ENCODE peak calls at places on chromosomes 6 and 20, in eight cellular contexts. A, C, K, T, J, U, W and B are unnamed samples.

GRCh38 chr6:75292522-75292921 is 7.9 kb upstream of the TMEM30A start:
- DNase-seq in A (no peak), C (no peak), K (no peak), T (no peak), J (no peak), U (no peak), W (no peak), B (no peak)

GRCh38 chr6:124995131-124995530 is 32.9 kb downstream of the RNF217 start:
- DNase-seq in A (no peak), C (no peak), K (no peak), T (no peak), J (no peak), U (no peak), W (no peak), B (no peak)

GRCh38 chr6:154852700-154853099 is 119.5 kb downstream of the SCAF8 start:
- DNase-seq in A (no peak), C (no peak), K (no peak), T (no peak), J (no peak), U (peak), W (no peak), B (peak)

GRCh38 chr6:148999501-148999900 is 252.7 kb downstream of the UST start:
- DNase-seq in A (no peak), C (no peak), K (no peak), T (no peak), J (no peak), U (peak), W (peak), B (peak)

GRCh38 chr20:36493013-36493800 is 48.1 kb upstream of the MYL9 start:
- DNase-seq in A (no peak), C (no peak), K (no peak), T (no peak), J (no peak), U (no peak), W (no peak), B (no peak)

GRCh38 chr6:87907521-87907920 is 140.1 kb upstream of the SPACA1 start:
- DNase-seq in A (no peak), C (no peak), K (no peak), T (no peak), J (no peak), U (peak), W (peak), B (peak)

GRCh38 chr6:46651766-46652165 is 852 bp downstream of the CYP39A1 start:
- DNase-seq in A (no peak), C (no peak), K (no peak), T (no peak), J (no peak), U (peak), W (no peak), B (no peak)

GRCh38 chr6:104402572-104402971 is 457.1 kb downstream of the HACE1 start:
- DNase-seq in A (no peak), C (no peak), K (no peak), T (no peak), J (no peak), U (no peak), W (no peak), B (no peak)

GRCh38 chr20:53957421-53958172 is 112.8 kb downstream of the BCAS1 start:
- DNase-seq in A (no peak), C (no peak), K (no peak), T (no peak), J (no peak), U (peak), W (peak), B (peak)

GRCh38 chr6:4848382-4849068 is 72.3 kb downstream of the CDYL start:
- DNase-seq in A (peak), C (no peak), K (no peak), T (peak), J (no peak), U (peak), W (peak), B (peak)

GRCh38 chr20:21682576-21682975 is 22.9 kb upstream of the PAX1 start:
- DNase-seq in A (no peak), C (no peak), K (no peak), T (peak), J (no peak), U (no peak), W (no peak), B (no peak)

GRCh38 chr6:34598725-34599124 is 42.6 kb upstream of the SPDEF start:
- DNase-seq in A (no peak), C (no peak), K (no peak), T (no peak), J (no peak), U (peak), W (no peak), B (no peak)

GRCh38 chr6:162123797-162124196 is 603.8 kb downstream of the PRKN start:
- DNase-seq in A (no peak), C (no peak), K (no peak), T (peak), J (no peak), U (peak), W (peak), B (no peak)

GRCh38 chr20:35120012-35120701 is 27.0 kb downstream of the EDEM2 start:
- DNase-seq in A (no peak), C (no peak), K (peak), T (no peak), J (no peak), U (peak), W (peak), B (peak)

GRCh38 chr20:7703436-7703835 is 236.8 kb downstream of the HAO1 start:
- DNase-seq in A (no peak), C (no peak), K (no peak), T (no peak), J (no peak), U (no peak), W (no peak), B (no peak)

GRCh38 chr6:16684195-16684689 is 77.0 kb downstream of the ATXN1 start:
- DNase-seq in A (no peak), C (no peak), K (no peak), T (no peak), J (no peak), U (peak), W (peak), B (no peak)

GRCh38 chr6:17101422-17102257 is at the start of gene STMND1:
- DNase-seq in A (peak), C (no peak), K (no peak), T (peak), J (no peak), U (peak), W (peak), B (peak)

DNA sequence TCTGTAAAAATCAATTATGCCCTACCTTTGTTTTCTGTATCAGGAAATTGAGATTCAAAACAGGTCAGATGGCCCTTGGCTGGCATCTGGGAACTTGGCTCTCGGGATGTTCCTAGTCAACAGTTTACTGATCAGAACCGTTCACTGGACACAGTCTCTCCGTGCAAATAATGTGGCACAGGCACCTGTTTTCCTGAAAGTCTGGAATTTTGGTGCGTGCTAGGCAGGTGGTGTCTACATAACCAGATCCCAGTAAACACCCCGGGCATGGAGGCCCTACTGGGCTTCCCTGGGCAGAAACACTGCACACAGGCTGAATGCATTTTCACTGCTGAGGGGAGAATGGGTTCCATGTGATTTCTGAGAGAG is 7.5 kb downstream of the SNHG17 start:
- DNase-seq in A (no peak), C (no peak), K (no peak), T (no peak), J (no peak), U (no peak), W (no peak), B (no peak)
- H3K4me3 ChIP-seq in A (no peak), C (no peak), K (no peak), T (no peak), J (no peak), U (no peak), W (no peak), B (no peak)

DNA sequence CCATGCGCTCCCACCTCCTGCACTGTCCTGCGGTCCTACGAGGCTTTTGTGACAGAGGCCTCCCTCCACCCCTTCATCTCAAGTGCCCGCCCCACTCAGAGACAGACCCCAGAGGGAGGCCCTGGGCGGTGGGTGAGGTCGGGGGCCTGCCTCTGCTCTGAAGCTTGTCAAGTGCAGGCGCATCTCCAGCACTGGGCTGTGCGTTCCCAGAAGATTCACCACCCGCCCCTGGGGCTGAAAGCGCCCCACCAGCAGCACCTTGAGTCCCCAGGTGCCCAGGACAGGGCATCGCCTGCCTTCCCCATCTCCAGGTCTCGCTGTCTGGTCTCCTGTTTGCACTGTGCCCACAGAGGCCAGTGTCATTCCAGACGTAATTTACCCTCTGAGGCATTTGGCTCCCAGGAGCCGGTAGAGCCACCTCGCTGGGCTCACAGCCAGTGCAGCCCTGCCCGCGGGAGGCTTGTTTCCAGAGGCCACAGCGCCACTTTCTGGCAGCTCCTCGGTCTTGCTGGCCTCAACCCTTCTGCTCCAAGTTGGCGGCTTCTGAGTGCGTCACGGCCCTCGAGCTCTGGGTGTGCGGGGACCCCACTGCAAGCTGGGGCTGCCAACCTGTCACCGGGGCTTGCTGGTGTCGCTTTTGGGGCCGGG is 191.1 kb downstream of the TAF4 start:
- DNase-seq in A (no peak), C (no peak), K (no peak), T (peak), J (peak), U (peak), W (peak), B (peak)
- TF ChIP-seq CTCF in A (no peak), C (no peak), K (no peak), T (peak), J (peak), U (peak), W (peak), B (no peak)

DNA sequence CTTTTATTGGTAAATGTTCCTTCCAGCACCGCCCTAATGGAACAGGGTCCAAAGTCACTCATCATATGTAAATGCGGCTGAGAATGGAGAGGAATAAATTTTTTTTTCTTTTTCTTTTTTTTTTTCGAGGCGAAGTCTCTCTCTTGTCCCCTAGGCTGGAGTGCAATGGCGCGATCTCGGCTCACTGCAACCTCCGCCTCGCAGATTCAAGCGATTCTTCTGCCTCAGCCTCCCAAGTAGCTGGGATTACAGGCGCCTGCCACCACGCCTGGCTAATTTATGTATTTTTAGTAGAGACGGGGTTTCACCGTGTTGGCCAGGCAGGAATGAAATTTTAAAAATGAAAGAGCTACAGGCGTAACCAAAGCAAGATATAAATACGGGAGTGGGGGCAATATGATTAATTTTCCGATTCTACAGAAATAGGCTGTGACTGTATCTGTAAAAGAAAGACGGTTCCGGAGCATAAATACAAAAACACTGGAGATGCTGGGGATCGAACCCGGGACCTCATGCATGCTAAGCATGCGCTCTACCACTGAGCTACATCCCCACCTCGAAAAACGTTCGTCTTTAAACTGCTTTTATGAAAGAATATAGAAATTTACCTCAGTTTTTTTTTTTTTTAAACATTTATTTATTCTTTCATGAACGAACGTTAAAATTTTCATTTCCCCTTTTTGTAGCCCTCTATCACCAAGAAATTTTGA is 132.2 kb downstream of the GPX5 start:
- DNase-seq in A (no peak), C (no peak), K (no peak), T (peak), J (no peak), U (peak), W (peak), B (peak)
- H3K4me3 ChIP-seq in A (peak), C (peak), K (peak), T (peak), J (peak), U (peak), W (peak), B (peak)

GRCh38 chr20:16352321-16352720 is 220.9 kb downstream of the KIF16B start:
- DNase-seq in A (no peak), C (no peak), K (no peak), T (no peak), J (no peak), U (peak), W (no peak), B (no peak)
- TF ChIP-seq CTCF in A (no peak), C (no peak), K (no peak), T (no peak), J (no peak), U (no peak), W (no peak), B (no peak)